ENCODE peak calls at places on chromosomes 5 and 9, in seven cellular contexts. Z, K, H, Y, S, W and B are unnamed samples.

GRCh38 chr9:92911496-92912475 is 33.9 kb upstream of the ZNF484 start:
- DNase-seq in W (peak), Z (peak), K (peak), S (no peak), H (no peak), Y (no peak), B (no peak)

GRCh38 chr9:131396626-131397025 is 2.7 kb downstream of the PRRC2B start:
- DNase-seq in K (no peak), W (no peak), H (no peak), Y (no peak), Z (no peak), S (no peak), B (no peak)

GRCh38 chr5:142023836-142024235 is 11.0 kb upstream of the GNPDA1 start:
- DNase-seq in K (no peak), H (no peak), Y (no peak), W (no peak), S (no peak), Z (no peak), B (no peak)

GRCh38 chr9:112274600-112274999 is 58.8 kb downstream of the PTBP3 start:
- DNase-seq in Z (no peak), Y (no peak), W (no peak), K (no peak), H (no peak), S (no peak), B (no peak)

GRCh38 chr9:113477058-113477457 is 13.5 kb downstream of the RGS3 start:
- DNase-seq in S (no peak), Z (no peak), Y (no peak), W (no peak), K (no peak), H (no peak), B (no peak)

GRCh38 chr9:93697352-93698139 is 121.2 kb downstream of the PHF2 start:
- DNase-seq in S (no peak), W (no peak), K (no peak), Z (no peak), Y (no peak), H (no peak), B (no peak)

GRCh38 chr9:129640086-129640870 is 1.7 kb downstream of the ASB6 start:
- DNase-seq in Z (no peak), Y (no peak), K (no peak), H (no peak), W (peak), S (no peak), B (no peak)

GRCh38 chr9:114385412-114386181 is 2.2 kb downstream of the AKNA start:
- DNase-seq in K (peak), W (peak), S (no peak), Z (peak), Y (peak), H (peak), B (peak)

GRCh38 chr9:22119537-22120167 is 110.5 kb upstream of the CDKN2B start:
- DNase-seq in H (no peak), Y (no peak), K (peak), W (peak), Z (no peak), S (no peak), B (no peak)

GRCh38 chr9:101562966-101563365 is 29.3 kb downstream of the RNF20 start:
- DNase-seq in H (no peak), Y (no peak), S (no peak), W (no peak), Z (no peak), K (no peak), B (no peak)

GRCh38 chr9:16105576-16105975 is 552.7 kb downstream of the CCDC171 start:
- DNase-seq in Y (no peak), S (no peak), H (no peak), Z (no peak), W (peak), K (no peak), B (no peak)
- H3K27ac ChIP-seq in Y (no peak), S (no peak), H (no peak), Z (no peak), W (no peak), K (no peak), B (no peak)

GRCh38 chr9:124881138-124881743 is 19.3 kb downstream of the ARPC5L start:
- DNase-seq in S (no peak), Z (no peak), H (peak), W (no peak), K (no peak), Y (no peak), B (no peak)
- H3K27ac ChIP-seq in S (no peak), Z (no peak), H (no peak), W (no peak), K (no peak), Y (no peak), B (no peak)

GRCh38 chr9:16029796-16030363 is 477.0 kb downstream of the CCDC171 start:
- DNase-seq in K (no peak), Y (no peak), W (no peak), Z (no peak), H (no peak), S (no peak), B (no peak)

GRCh38 chr9:16031971-16032370 is 479.1 kb downstream of the CCDC171 start:
- DNase-seq in Z (no peak), Y (no peak), H (no peak), W (no peak), S (no peak), K (no peak), B (no peak)

GRCh38 chr9:16031486-16031885 is 478.6 kb downstream of the CCDC171 start:
- DNase-seq in Z (no peak), Y (no peak), H (no peak), S (no peak), W (no peak), K (no peak), B (no peak)

GRCh38 chr9:16029056-16029615 is 476.3 kb downstream of the CCDC171 start:
- DNase-seq in Y (no peak), K (no peak), Z (no peak), W (peak), S (no peak), H (no peak), B (no peak)

DNA sequence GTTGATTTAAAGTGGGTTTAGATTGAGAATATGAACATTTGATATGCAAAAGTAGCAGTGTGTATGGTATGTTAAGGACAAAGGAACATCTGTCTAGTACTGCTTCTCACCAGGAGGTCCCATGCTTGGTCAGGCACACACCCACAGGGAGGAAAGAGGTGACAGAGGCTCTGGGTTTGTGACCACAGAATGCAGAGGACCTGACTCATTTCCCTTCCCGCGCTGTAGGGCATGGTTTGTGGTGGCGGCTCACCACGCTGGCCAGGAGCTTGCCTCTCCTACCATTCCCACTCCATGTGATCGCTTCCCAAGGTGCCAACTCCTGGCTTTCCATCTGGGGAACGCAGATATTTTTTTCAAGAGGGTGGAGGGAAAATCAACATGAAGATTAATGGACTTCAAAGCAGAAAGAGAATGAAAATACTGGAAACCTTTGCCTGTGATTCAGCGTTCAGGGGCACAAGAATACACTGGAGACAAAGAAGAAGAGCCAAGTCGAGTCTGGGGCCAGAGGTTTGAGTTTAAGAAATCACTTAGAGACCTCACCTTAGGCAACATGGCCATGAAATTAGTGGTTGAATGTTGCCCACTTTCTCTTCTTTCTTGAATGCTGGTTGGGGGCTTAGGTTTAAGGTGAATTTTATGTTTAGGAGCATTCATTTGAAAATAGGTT is 477.8 kb downstream of the CCDC171 start:
- DNase-seq in Y (no peak), Z (no peak), K (no peak), W (peak), H (no peak), S (no peak), B (no peak)
- H3K27ac ChIP-seq in Y (no peak), Z (no peak), K (no peak), W (no peak), H (no peak), S (no peak), B (no peak)

GRCh38 chr9:76654051-76654461 is 110.2 kb upstream of the PCA3 start:
- DNase-seq in H (no peak), K (no peak), W (no peak), Y (no peak), S (no peak), Z (no peak), B (no peak)
- H3K27ac ChIP-seq in H (peak), K (no peak), W (peak), Y (peak), S (no peak), Z (peak), B (no peak)

DNA sequence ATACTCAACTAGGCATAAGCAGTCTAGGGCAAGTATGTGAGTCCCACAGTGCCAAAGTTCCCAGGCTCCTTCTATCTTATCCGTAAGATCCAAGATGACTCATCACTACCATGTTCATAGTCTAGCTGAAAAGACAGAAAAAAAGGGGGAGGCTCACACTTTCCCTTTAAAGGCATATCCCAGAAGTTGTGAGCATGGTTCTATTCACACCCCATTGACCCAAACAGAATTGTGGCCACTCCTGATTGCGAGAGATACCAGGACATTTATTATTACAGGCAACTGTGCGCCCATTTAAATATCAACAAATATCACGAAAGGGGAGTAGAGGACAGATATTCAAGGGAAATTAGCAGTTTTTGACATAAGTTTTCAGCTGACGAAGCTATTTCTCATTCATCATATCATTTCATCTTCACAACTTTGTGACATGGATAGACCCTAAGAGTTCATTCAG is 8.1 kb upstream of the PFDN1 start:
- DNase-seq in S (no peak), Y (no peak), H (no peak), W (peak), K (peak), Z (no peak), B (no peak)
- H3K27ac ChIP-seq in S (no peak), Y (no peak), H (no peak), W (peak), K (no peak), Z (peak), B (peak)